ENCODE peak calls at places on chromosome 15, in seven cellular contexts. N is left cardiac atrium, X is mesothelial cell of epicardium, W is hepatocyte, L is activated B cell treated with CpG ODN at 0.5 μM for 24 hours, I is fibroblast of the aortic adventitia, A is uterus. Y is an unnamed sample.

GRCh38 chr15:69820819-69821218 is 276.9 kb downstream of the TLE3 start:
- DNase-seq in N (no peak), X (no peak), W (peak), L (no peak), I (no peak), A (no peak), Y (peak)

GRCh38 chr15:74124196-74124595 is 6.2 kb upstream of the ISLR2 start:
- DNase-seq in N (no peak), X (no peak), W (no peak), L (no peak), I (no peak), A (no peak), Y (no peak)

GRCh38 chr15:90082140-90082713 is 20.0 kb downstream of the IDH2 start:
- DNase-seq in N (no peak), X (no peak), W (no peak), L (no peak), I (no peak), A (no peak), Y (no peak)

GRCh38 chr15:48332642-48333034 is 1.4 kb downstream of the DUT start:
- DNase-seq in N (no peak), X (no peak), W (no peak), L (no peak), I (no peak), A (no peak), Y (no peak)

GRCh38 chr15:70154440-70155347 is 57.0 kb upstream of the TLE3 start:
- DNase-seq in N (peak), X (no peak), W (peak), L (no peak), I (peak), A (peak), Y (peak)

GRCh38 chr15:62594017-62594416 is 428.9 kb upstream of the C2CD4B start:
- DNase-seq in N (no peak), X (no peak), W (no peak), L (no peak), I (no peak), A (no peak), Y (no peak)

GRCh38 chr15:80957556-80957955 is 32.1 kb downstream of the MESD start:
- DNase-seq in N (no peak), X (no peak), W (no peak), L (no peak), I (peak), A (no peak), Y (peak)

GRCh38 chr15:90558182-90558581 is 28.5 kb downstream of the CRTC3 start:
- DNase-seq in N (no peak), X (no peak), W (peak), L (no peak), I (no peak), A (peak), Y (no peak)

GRCh38 chr15:97576916-97577645 is 383.4 kb upstream of the ARRDC4 start:
- DNase-seq in N (no peak), X (no peak), W (no peak), L (no peak), I (no peak), A (no peak), Y (no peak)

GRCh38 chr15:59329570-59330350 is 42.9 kb downstream of the MYO1E start:
- DNase-seq in N (no peak), X (no peak), W (peak), L (no peak), I (peak), A (no peak), Y (peak)

GRCh38 chr15:90091156-90091931 is 10.9 kb downstream of the IDH2 start:
- DNase-seq in N (no peak), X (no peak), W (no peak), L (no peak), I (no peak), A (no peak), Y (no peak)

GRCh38 chr15:34984884-34985630 is 3.0 kb downstream of the ZNF770 start:
- DNase-seq in N (peak), X (no peak), W (peak), L (no peak), I (peak), A (no peak), Y (peak)

GRCh38 chr15:50358805-50359204 is 3.8 kb upstream of the GABPB1 start:
- DNase-seq in N (no peak), X (no peak), W (peak), L (no peak), I (peak), A (no peak), Y (peak)

GRCh38 chr15:29962404-29962803 is 120.4 kb upstream of the GOLGA8J start:
- DNase-seq in N (no peak), X (no peak), W (no peak), L (no peak), I (no peak), A (no peak), Y (no peak)

GRCh38 chr15:48266029-48266428 is 59.9 kb downstream of the SLC12A1 start:
- DNase-seq in N (no peak), X (no peak), W (no peak), L (no peak), I (no peak), A (no peak), Y (no peak)

GRCh38 chr15:41568350-41569017 is 9.5 kb downstream of the TYRO3 start:
- DNase-seq in N (no peak), X (peak), W (peak), L (no peak), I (no peak), A (peak), Y (peak)

GRCh38 chr15:80609111-80609510 is 86.0 kb upstream of the ABHD17C start:
- DNase-seq in N (no peak), X (no peak), W (no peak), L (no peak), I (peak), A (no peak), Y (no peak)

GRCh38 chr15:95581595-95581994 is 748.9 kb upstream of the NR2F2 start:
- DNase-seq in N (no peak), X (no peak), W (no peak), L (no peak), I (no peak), A (no peak), Y (no peak)

GRCh38 chr15:88653200-88654064 is 14.6 kb downstream of the ISG20 start:
- DNase-seq in N (peak), X (peak), W (no peak), L (peak), I (no peak), A (no peak), Y (no peak)

GRCh38 chr15:36067483-36068274 is 511.7 kb upstream of the CDIN1 start:
- DNase-seq in N (no peak), X (no peak), W (no peak), L (no peak), I (no peak), A (no peak), Y (no peak)